ENCODE peak calls at places on chromosome 20, in six cellular contexts. N is H54, D is tibial nerve, O is erythroblast, Y is transverse colon, T is lower leg skin. P is an unnamed sample.

GRCh38 chr20:41081276-41081814 is 52.7 kb downstream of the TOP1 start:
- DNase-seq in D (no peak), Y (no peak), N (no peak), O (no peak), T (no peak), P (no peak)

GRCh38 chr20:51528263-51529026 is 14.1 kb downstream of the NFATC2 start:
- DNase-seq in O (no peak), T (no peak), Y (no peak), D (no peak), N (no peak), P (no peak)

GRCh38 chr20:13984211-13984610 is 6.2 kb downstream of the SEL1L2 start:
- DNase-seq in D (no peak), N (no peak), Y (no peak), O (no peak), T (no peak), P (no peak)

GRCh38 chr20:3680701-3681351 is 984 bp downstream of the ADAM33 start:
- DNase-seq in Y (no peak), D (no peak), O (no peak), T (no peak), N (no peak), P (no peak)

GRCh38 chr20:6583134-6583738 is 184.2 kb upstream of the BMP2 start:
- DNase-seq in D (peak), O (peak), N (peak), Y (peak), T (no peak), P (no peak)

GRCh38 chr20:49276201-49276894 is 1.5 kb downstream of the ZNFX1 start:
- DNase-seq in D (peak), N (peak), O (peak), T (no peak), Y (peak), P (no peak)

GRCh38 chr20:35091808-35092523 is 641 bp downstream of the TRPC4AP start:
- DNase-seq in D (no peak), T (no peak), Y (peak), O (peak), N (no peak), P (no peak)

GRCh38 chr20:62310757-62311121 is 7.9 kb downstream of the ADRM1 start:
- DNase-seq in T (no peak), Y (no peak), O (no peak), N (no peak), D (no peak), P (no peak)

GRCh38 chr20:440636-441035 is 21.7 kb downstream of the TBC1D20 start:
- DNase-seq in T (no peak), Y (no peak), N (no peak), D (no peak), O (no peak), P (no peak)

GRCh38 chr20:50323209-50323608 is 132.6 kb downstream of the CEBPB start:
- DNase-seq in D (no peak), O (no peak), N (no peak), T (no peak), Y (peak), P (no peak)

GRCh38 chr20:15706719-15707118 is 866.5 kb downstream of the KIF16B start:
- DNase-seq in Y (no peak), O (no peak), D (no peak), T (no peak), N (no peak), P (no peak)

GRCh38 chr20:22526512-22527012 is 57.8 kb downstream of the FOXA2 start:
- DNase-seq in O (no peak), D (no peak), T (no peak), N (no peak), Y (no peak), P (no peak)

GRCh38 chr20:56933331-56933698 is 304.2 kb downstream of the TFAP2C start:
- DNase-seq in Y (no peak), T (no peak), O (no peak), D (no peak), N (no peak), P (no peak)

GRCh38 chr20:22341508-22341907 is 242.9 kb downstream of the FOXA2 start:
- DNase-seq in N (no peak), T (no peak), Y (no peak), D (no peak), O (no peak), P (peak)

GRCh38 chr20:20267685-20268429 is 100.0 kb upstream of the INSM1 start:
- DNase-seq in N (no peak), D (no peak), T (peak), O (no peak), Y (no peak), P (no peak)

GRCh38 chr20:1674361-1674760 is 16.8 kb upstream of the SIRPG start:
- DNase-seq in O (no peak), N (no peak), D (no peak), Y (peak), T (no peak), P (no peak)

GRCh38 chr20:25584905-25585704 is at the start of gene NINL:
- DNase-seq in Y (peak), T (no peak), N (peak), D (no peak), O (peak), P (no peak)

GRCh38 chr20:61759286-61760065 is 306.2 kb downstream of the TAF4 start:
- DNase-seq in Y (no peak), D (no peak), N (no peak), T (no peak), O (no peak), P (no peak)

GRCh38 chr20:13349240-13349604 is 128.1 kb downstream of the ISM1 start:
- DNase-seq in T (no peak), D (no peak), N (no peak), Y (no peak), O (no peak), P (no peak)

GRCh38 chr20:40176442-40176841 is 512.6 kb downstream of the MAFB start:
- DNase-seq in D (no peak), N (no peak), O (no peak), T (peak), Y (no peak), P (no peak)

DNA sequence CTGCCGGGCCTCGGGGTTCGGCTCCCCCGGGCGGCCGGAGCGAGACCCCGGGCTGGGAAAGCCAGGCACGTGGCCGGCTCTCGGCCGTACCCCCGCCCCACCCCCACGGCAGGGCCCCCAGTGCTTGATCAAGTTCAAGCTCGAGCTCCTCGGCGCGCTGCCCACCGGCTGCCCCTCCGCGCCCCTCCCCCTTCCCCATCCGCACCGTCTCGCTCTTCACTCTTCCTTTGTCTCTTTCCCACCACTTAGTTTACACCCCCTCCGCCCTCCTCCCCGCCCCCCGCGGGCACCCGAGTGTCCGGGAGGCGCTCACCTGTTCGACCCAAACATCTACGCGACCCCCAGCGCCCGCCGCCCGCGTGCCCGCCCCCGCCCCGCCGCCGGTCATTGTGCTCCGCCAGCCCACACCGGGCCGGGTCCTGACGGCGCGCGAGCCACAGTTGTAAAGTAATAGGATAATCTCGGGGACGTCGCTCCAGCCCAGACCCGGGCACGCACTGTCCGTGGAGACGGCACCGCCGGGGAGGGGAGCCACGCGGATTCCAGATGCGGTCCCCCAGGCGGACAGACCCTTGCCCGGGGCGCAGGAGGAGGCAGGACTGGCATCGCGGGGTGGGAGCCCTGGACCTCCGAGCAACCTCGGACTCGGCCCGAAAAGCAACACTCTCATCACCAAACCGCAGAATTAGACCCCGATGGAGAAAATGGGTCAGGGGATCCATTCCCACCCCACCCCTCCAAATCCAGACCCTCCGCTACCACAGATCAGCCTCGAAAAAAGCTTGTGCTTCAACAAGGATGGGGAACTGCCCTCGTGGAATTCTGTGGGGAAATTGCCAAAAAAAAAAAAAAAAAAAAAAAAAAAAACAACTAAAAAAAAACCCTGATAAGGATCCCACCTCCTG is 100.7 kb downstream of the NOL4L start:
- DNase-seq in T (no peak), N (no peak), Y (peak), D (no peak), O (no peak), P (no peak)
- TF ChIP-seq POLR2A in T (no peak), N (no peak), Y (peak), D (no peak), O (no peak), P (no peak)

DNA sequence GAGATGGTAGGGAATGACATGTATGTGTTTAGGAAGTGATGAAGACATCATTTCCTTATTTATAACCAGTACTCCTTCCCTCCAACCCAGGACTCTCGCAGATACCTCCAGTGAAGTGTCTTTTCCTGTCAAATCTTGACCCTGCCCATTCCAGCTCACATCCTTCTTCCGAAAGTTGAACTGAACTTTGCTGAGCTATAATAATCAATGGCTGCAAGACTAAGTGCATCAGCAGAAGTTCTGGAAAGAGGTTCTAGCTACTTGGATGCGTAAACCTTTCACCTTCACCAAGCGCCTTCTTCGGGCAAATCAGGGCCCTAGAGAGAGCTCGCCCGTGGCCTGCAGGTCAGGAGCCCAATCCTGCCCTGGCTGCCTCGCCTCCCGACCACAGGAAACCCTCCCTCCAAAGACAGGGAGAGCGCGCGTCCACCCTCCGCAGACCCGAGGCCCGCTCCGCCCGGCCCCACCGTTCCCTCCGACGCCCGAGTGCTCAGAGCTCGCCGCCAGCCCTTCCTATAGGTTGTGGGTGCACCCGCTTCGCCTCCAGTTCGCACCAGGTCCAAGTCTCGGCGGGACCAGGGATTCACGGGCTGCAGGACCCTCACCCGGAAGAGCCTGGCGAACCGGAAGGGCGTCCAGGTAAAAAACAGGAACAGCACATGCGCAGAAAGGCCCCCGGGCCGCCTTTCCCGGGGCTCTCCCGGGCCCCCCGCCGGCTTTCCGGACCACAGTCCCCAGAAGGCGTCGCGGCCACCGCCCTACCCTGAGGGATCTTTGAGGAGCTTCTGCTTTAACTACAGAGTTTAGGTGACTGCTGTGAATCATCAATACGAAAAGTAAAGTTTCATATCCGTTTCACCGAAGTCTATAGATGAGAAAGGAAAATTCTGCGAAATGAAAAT is at the start of gene ZNF334:
- DNase-seq in O (no peak), D (no peak), T (no peak), Y (peak), N (no peak), P (no peak)
- TF ChIP-seq POLR2A in O (no peak), D (no peak), T (no peak), Y (no peak), N (peak), P (no peak)

GRCh38 chr20:47502801-47503239 is 1.1 kb downstream of the NCOA3 start:
- DNase-seq in Y (no peak), N (no peak), O (peak), D (peak), T (no peak), P (no peak)
- TF ChIP-seq POLR2A in Y (peak), N (no peak), O (no peak), D (no peak), T (no peak), P (no peak)

GRCh38 chr20:64099880-64100565 is 7.3 kb downstream of the NPBWR2 start:
- DNase-seq in O (no peak), Y (no peak), N (no peak), D (no peak), T (no peak), P (no peak)
- TF ChIP-seq POLR2A in O (no peak), Y (no peak), N (no peak), D (no peak), T (no peak), P (no peak)

GRCh38 chr20:17657898-17658647 is 24.0 kb downstream of the RRBP1 start:
- DNase-seq in Y (no peak), T (no peak), N (no peak), D (no peak), O (no peak), P (no peak)
- TF ChIP-seq POLR2A in Y (no peak), T (no peak), N (no peak), D (no peak), O (no peak), P (no peak)

DNA sequence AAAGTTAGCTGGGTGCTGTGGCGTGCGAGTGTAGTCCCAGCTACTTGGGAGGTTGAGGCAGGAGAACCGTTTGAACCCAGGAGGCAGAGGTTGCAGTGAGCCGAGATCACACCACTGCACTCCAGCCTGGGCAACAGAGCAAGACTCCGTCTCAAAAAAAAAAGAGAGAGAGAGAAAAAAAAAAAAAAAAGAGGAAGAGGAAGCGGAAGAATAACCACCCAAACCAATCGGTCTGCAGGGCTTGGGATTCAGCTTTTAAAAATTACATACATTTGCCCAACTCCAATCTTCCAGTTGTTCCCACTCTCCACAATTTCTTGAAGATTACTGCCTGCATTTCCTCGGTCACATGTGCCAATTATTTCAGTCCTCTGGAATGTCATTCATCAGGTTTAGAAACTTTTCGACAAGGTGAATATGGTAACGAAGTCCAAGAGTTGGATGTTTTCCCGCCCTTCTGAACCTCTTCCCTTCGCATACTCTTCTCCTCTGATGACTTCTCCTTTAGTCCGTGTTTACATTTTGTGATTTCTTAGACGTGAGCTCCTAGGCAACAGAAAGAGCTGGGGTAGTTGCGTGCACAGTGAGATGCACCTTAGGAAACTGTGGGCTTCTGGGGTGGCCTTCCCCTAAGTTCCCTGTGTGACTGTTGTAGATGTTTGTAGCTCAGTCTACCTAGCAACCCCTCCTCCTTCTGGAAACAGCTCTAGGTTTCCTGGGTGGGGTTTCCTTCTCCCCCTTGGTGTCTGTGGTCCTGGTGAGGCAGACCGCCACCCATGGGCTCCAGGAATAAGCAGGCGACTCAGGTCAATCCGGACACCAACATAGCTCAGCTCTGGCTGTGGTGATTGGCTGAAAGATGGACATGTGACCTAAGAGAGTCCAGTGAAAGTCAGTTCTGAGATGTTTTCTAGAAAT is 63.0 kb upstream of the NCOA3 start:
- DNase-seq in T (no peak), Y (peak), O (no peak), N (no peak), D (no peak), P (peak)
- TF ChIP-seq POLR2A in T (no peak), Y (no peak), O (no peak), N (no peak), D (no peak), P (no peak)

GRCh38 chr20:32111287-32111686 is 1.8 kb downstream of the TM9SF4 start:
- DNase-seq in N (no peak), Y (no peak), T (no peak), O (no peak), D (no peak), P (no peak)

GRCh38 chr20:32110173-32110704 is 725 bp downstream of the TM9SF4 start:
- DNase-seq in O (no peak), T (no peak), Y (no peak), N (no peak), D (no peak), P (no peak)

GRCh38 chr20:32108814-32109391 is 611 bp upstream of the TM9SF4 start:
- DNase-seq in T (no peak), O (no peak), D (no peak), N (no peak), Y (no peak), P (no peak)

GRCh38 chr20:32110727-32111126 is 1.2 kb downstream of the TM9SF4 start:
- DNase-seq in O (no peak), D (no peak), T (no peak), N (no peak), Y (no peak), P (no peak)

DNA sequence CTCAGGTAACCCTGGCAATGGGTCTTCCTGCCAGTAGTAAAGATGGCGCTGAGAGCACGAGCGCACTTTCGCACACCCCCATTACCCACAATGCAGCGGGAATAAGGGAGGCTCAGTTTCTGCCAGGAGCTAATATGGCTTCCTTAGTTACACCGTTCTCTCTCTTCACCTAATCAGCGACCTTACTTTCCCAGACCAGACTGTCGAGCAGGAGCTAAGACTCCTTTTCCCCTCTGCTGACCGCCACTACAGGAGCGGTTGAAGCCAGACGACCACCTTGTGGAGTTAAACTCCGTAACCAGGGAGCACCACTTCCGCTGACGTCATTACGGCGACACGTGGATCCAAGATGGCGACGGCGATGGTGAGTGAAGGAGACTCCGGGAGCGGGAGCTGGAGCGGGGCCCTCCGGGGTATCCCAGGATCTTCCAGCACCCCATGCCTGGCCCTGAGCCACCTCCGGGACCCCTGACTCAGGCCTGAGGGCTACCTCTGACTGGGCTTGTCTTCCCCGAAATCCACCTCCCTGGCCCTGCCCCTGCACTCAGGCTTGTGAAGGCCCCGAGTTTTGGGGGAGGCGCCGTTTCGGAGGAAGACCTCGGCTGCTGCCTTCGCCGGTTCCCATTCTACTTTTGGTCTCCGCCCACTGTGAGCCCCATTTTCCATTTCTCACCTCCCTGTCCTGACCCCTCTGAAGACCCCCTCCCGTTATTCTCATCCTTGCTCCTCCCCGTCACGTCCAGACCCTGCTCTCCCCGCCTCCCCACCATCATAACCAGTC is at the start of gene TM9SF4:
- DNase-seq in O (peak), N (peak), Y (peak), T (peak), D (peak), P (peak)
- TF ChIP-seq POLR2A in O (peak), N (peak), Y (peak), T (no peak), D (peak), P (peak)

GRCh38 chr20:18137412-18138265 is at the start of the genes KAT14 and PET117:
- DNase-seq in N (peak), O (peak), Y (peak), D (peak), T (peak), P (peak)
- TF ChIP-seq POLR2A in N (peak), O (peak), Y (peak), D (peak), T (no peak), P (peak)

DNA sequence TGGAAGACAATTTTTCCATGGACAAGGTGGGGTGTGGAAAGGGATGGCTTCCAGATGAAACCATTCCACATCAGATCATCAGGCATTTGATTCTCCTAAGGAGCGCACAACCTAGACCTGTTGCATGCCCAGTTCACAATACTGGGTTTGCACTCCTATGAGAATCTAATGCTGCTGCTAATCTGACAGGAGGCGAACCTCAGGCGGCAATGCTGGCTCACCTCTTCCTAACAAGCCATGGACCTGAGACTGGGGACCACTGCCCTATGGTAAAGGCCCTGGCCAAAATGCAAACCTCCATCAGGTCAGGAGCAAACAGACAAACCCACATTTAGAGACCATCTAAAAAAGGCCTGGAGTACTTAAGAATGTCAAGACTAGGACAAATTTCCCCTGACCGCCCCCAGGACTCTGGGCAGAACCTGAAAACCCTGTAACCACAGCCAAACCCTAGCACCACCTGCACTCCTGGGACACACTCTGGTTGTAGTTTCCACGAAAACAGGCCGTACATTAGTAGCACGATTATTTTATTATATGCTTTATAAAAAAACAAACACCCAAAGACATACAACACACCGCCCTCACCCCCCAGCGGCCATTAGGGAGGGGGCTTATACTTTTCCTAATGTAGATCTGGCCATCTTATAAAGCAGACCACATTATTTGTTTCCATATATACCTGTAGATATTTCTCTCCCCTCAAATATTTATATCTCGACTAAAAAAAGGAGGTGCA is 27.3 kb downstream of the SNX5 start:
- DNase-seq in O (no peak), Y (no peak), T (no peak), D (no peak), N (no peak), P (no peak)
- TF ChIP-seq POLR2A in O (no peak), Y (no peak), T (no peak), D (no peak), N (no peak), P (no peak)

GRCh38 chr20:64039293-64040160 is 3.5 kb downstream of the C20orf204 start:
- DNase-seq in N (no peak), T (no peak), O (no peak), D (no peak), Y (no peak), P (no peak)
- TF ChIP-seq POLR2A in N (no peak), T (no peak), O (no peak), D (no peak), Y (no peak), P (no peak)